ENCODE peak calls at places on chromosome 20, in seven cellular contexts. One of them, this sample, is unnamed.

GRCh38 chr20:57663681-57664451 is 43.6 kb upstream of the ZBP1 start:
- DNase-seq in neural crest cell: no peak
- DNase-seq in stimulated activated CD8-positive, alpha-beta memory T cell treated with anti-CD3 and anti-CD28 coated beads, Interleukin-7, amount 100 ng/mL, for 1 hour: no peak
- DNase-seq in head of caudate nucleus: no peak
- DNase-seq in T-helper 17 cell: no peak
- DNase-seq in fibroblast of mammary gland: no peak
- DNase-seq in retina: no peak
- DNase-seq in this sample: no peak

GRCh38 chr20:35264755-35265154 is 13.2 kb downstream of the MMP24OS start:
- DNase-seq in neural crest cell: no peak
- DNase-seq in stimulated activated CD8-positive, alpha-beta memory T cell treated with anti-CD3 and anti-CD28 coated beads, Interleukin-7, amount 100 ng/mL, for 1 hour: no peak
- DNase-seq in head of caudate nucleus: no peak
- DNase-seq in T-helper 17 cell: no peak
- DNase-seq in fibroblast of mammary gland: no peak
- DNase-seq in retina: no peak
- DNase-seq in this sample: no peak

GRCh38 chr20:44187054-44187762 is at the start of gene JPH2:
- DNase-seq in neural crest cell: peak; percentile 8
- DNase-seq in stimulated activated CD8-positive, alpha-beta memory T cell treated with anti-CD3 and anti-CD28 coated beads, Interleukin-7, amount 100 ng/mL, for 1 hour: no peak
- DNase-seq in head of caudate nucleus: no peak
- DNase-seq in T-helper 17 cell: no peak
- DNase-seq in fibroblast of mammary gland: peak; percentile 51
- DNase-seq in retina: peak; percentile 59
- DNase-seq in this sample: peak; percentile 92

GRCh38 chr20:53608071-53608455 is 14.4 kb upstream of the ZNF217 start:
- DNase-seq in neural crest cell: no peak
- DNase-seq in stimulated activated CD8-positive, alpha-beta memory T cell treated with anti-CD3 and anti-CD28 coated beads, Interleukin-7, amount 100 ng/mL, for 1 hour: no peak
- DNase-seq in head of caudate nucleus: no peak
- DNase-seq in T-helper 17 cell: no peak
- DNase-seq in fibroblast of mammary gland: no peak
- DNase-seq in retina: no peak
- DNase-seq in this sample: no peak

GRCh38 chr20:45826381-45827019 is 612 bp downstream of the TNNC2 start:
- DNase-seq in neural crest cell: no peak
- DNase-seq in stimulated activated CD8-positive, alpha-beta memory T cell treated with anti-CD3 and anti-CD28 coated beads, Interleukin-7, amount 100 ng/mL, for 1 hour: no peak
- DNase-seq in head of caudate nucleus: no peak
- DNase-seq in T-helper 17 cell: no peak
- DNase-seq in fibroblast of mammary gland: peak; percentile 55
- DNase-seq in retina: no peak
- DNase-seq in this sample: no peak

GRCh38 chr20:31691646-31692275 is 30.9 kb downstream of the BCL2L1 start:
- DNase-seq in neural crest cell: no peak
- DNase-seq in stimulated activated CD8-positive, alpha-beta memory T cell treated with anti-CD3 and anti-CD28 coated beads, Interleukin-7, amount 100 ng/mL, for 1 hour: no peak
- DNase-seq in head of caudate nucleus: no peak
- DNase-seq in T-helper 17 cell: no peak
- DNase-seq in fibroblast of mammary gland: peak; percentile 46
- DNase-seq in retina: no peak
- DNase-seq in this sample: no peak

GRCh38 chr20:57211949-57212889 is 54.2 kb downstream of the BMP7 start:
- DNase-seq in neural crest cell: peak; percentile 51
- DNase-seq in stimulated activated CD8-positive, alpha-beta memory T cell treated with anti-CD3 and anti-CD28 coated beads, Interleukin-7, amount 100 ng/mL, for 1 hour: no peak
- DNase-seq in head of caudate nucleus: peak; percentile 21
- DNase-seq in T-helper 17 cell: no peak
- DNase-seq in fibroblast of mammary gland: peak; percentile 84
- DNase-seq in retina: peak; percentile 73
- DNase-seq in this sample: peak; percentile 88

GRCh38 chr20:10219452-10219791 is 792 bp downstream of the SNAP25 start:
- DNase-seq in neural crest cell: peak; percentile 91
- DNase-seq in stimulated activated CD8-positive, alpha-beta memory T cell treated with anti-CD3 and anti-CD28 coated beads, Interleukin-7, amount 100 ng/mL, for 1 hour: peak; percentile 27
- DNase-seq in head of caudate nucleus: peak; percentile 72
- DNase-seq in T-helper 17 cell: peak; percentile 40
- DNase-seq in fibroblast of mammary gland: peak; percentile 62
- DNase-seq in retina: peak; percentile 89
- DNase-seq in this sample: peak; percentile 63

GRCh38 chr20:34099675-34100074 is 12.4 kb downstream of the EIF2S2 start:
- DNase-seq in neural crest cell: no peak
- DNase-seq in stimulated activated CD8-positive, alpha-beta memory T cell treated with anti-CD3 and anti-CD28 coated beads, Interleukin-7, amount 100 ng/mL, for 1 hour: no peak
- DNase-seq in head of caudate nucleus: no peak
- DNase-seq in T-helper 17 cell: no peak
- DNase-seq in fibroblast of mammary gland: no peak
- DNase-seq in retina: no peak
- DNase-seq in this sample: no peak

GRCh38 chr20:51378171-51378928 is 164.2 kb downstream of the NFATC2 start:
- DNase-seq in neural crest cell: no peak
- DNase-seq in stimulated activated CD8-positive, alpha-beta memory T cell treated with anti-CD3 and anti-CD28 coated beads, Interleukin-7, amount 100 ng/mL, for 1 hour: no peak
- DNase-seq in head of caudate nucleus: no peak
- DNase-seq in T-helper 17 cell: no peak
- DNase-seq in fibroblast of mammary gland: no peak
- DNase-seq in retina: no peak
- DNase-seq in this sample: no peak

GRCh38 chr20:53681352-53682212 is 87.9 kb upstream of the ZNF217 start:
- DNase-seq in neural crest cell: no peak
- DNase-seq in stimulated activated CD8-positive, alpha-beta memory T cell treated with anti-CD3 and anti-CD28 coated beads, Interleukin-7, amount 100 ng/mL, for 1 hour: no peak
- DNase-seq in head of caudate nucleus: no peak
- DNase-seq in T-helper 17 cell: no peak
- DNase-seq in fibroblast of mammary gland: no peak
- DNase-seq in retina: no peak
- DNase-seq in this sample: no peak

GRCh38 chr20:37670426-37670825 is 23.4 kb upstream of the CTNNBL1 start:
- DNase-seq in neural crest cell: no peak
- DNase-seq in stimulated activated CD8-positive, alpha-beta memory T cell treated with anti-CD3 and anti-CD28 coated beads, Interleukin-7, amount 100 ng/mL, for 1 hour: no peak
- DNase-seq in head of caudate nucleus: peak; percentile 32
- DNase-seq in T-helper 17 cell: no peak
- DNase-seq in fibroblast of mammary gland: no peak
- DNase-seq in retina: peak; percentile 72
- DNase-seq in this sample: no peak

This sample was measured in MCF 10A.